ENCODE peak calls at places on chromosome 2, in five cellular contexts. One of them, this sample, is unnamed.

GRCh38 chr2:228602277-228602676 is 420.8 kb upstream of the SPHKAP start:
- DNase-seq in AG10803: peak
- DNase-seq in mesothelial cell of epicardium: no peak
- DNase-seq in A549: no peak
- DNase-seq in activated CD8-positive, alpha-beta T cell treated with anti-CD3 and anti-CD28 coated beads for 36 hours: no peak
- DNase-seq in this sample: no peak

GRCh38 chr2:240861547-240861946 is 7.1 kb upstream of the AGXT start:
- DNase-seq in activated CD8-positive, alpha-beta T cell treated with anti-CD3 and anti-CD28 coated beads for 36 hours: no peak
- DNase-seq in AG10803: no peak
- DNase-seq in mesothelial cell of epicardium: no peak
- DNase-seq in A549: no peak
- DNase-seq in this sample: no peak

GRCh38 chr2:210461401-210461800 is 15.2 kb downstream of the LANCL1 start:
- DNase-seq in mesothelial cell of epicardium: no peak
- DNase-seq in activated CD8-positive, alpha-beta T cell treated with anti-CD3 and anti-CD28 coated beads for 36 hours: no peak
- DNase-seq in AG10803: no peak
- DNase-seq in A549: no peak
- DNase-seq in this sample: no peak

GRCh38 chr2:39368846-39369245 is 68.2 kb downstream of the MAP4K3 start:
- DNase-seq in A549: no peak
- DNase-seq in mesothelial cell of epicardium: no peak
- DNase-seq in AG10803: no peak
- DNase-seq in activated CD8-positive, alpha-beta T cell treated with anti-CD3 and anti-CD28 coated beads for 36 hours: no peak
- DNase-seq in this sample: no peak

GRCh38 chr2:238263204-238264071 is 23.6 kb upstream of the HES6 start:
- DNase-seq in activated CD8-positive, alpha-beta T cell treated with anti-CD3 and anti-CD28 coated beads for 36 hours: peak
- DNase-seq in AG10803: peak
- DNase-seq in mesothelial cell of epicardium: peak
- DNase-seq in A549: peak
- DNase-seq in this sample: peak

GRCh38 chr2:110114007-110114591 is 1.5 kb downstream of the MALL start:
- DNase-seq in activated CD8-positive, alpha-beta T cell treated with anti-CD3 and anti-CD28 coated beads for 36 hours: peak
- DNase-seq in AG10803: no peak
- DNase-seq in mesothelial cell of epicardium: no peak
- DNase-seq in A549: peak
- DNase-seq in this sample: peak

GRCh38 chr2:191867507-191867847 is 20.6 kb upstream of the CAVIN2 start:
- DNase-seq in AG10803: no peak
- DNase-seq in mesothelial cell of epicardium: no peak
- DNase-seq in activated CD8-positive, alpha-beta T cell treated with anti-CD3 and anti-CD28 coated beads for 36 hours: no peak
- DNase-seq in A549: no peak
- DNase-seq in this sample: no peak

GRCh38 chr2:214899751-214900150 is 90.3 kb upstream of the BARD1 start:
- DNase-seq in activated CD8-positive, alpha-beta T cell treated with anti-CD3 and anti-CD28 coated beads for 36 hours: no peak
- DNase-seq in A549: no peak
- DNase-seq in mesothelial cell of epicardium: no peak
- DNase-seq in AG10803: no peak
- DNase-seq in this sample: no peak

GRCh38 chr2:178282075-178282474 is 87.8 kb downstream of the OSBPL6 start:
- DNase-seq in A549: peak
- DNase-seq in AG10803: peak
- DNase-seq in activated CD8-positive, alpha-beta T cell treated with anti-CD3 and anti-CD28 coated beads for 36 hours: no peak
- DNase-seq in mesothelial cell of epicardium: no peak
- DNase-seq in this sample: no peak

GRCh38 chr2:206113148-206113547 is 27.2 kb upstream of the INO80D start:
- DNase-seq in AG10803: peak
- DNase-seq in mesothelial cell of epicardium: no peak
- DNase-seq in activated CD8-positive, alpha-beta T cell treated with anti-CD3 and anti-CD28 coated beads for 36 hours: no peak
- DNase-seq in A549: no peak
- DNase-seq in this sample: no peak

GRCh38 chr2:241649414-241649813 is 11.9 kb downstream of the ATG4B start:
- DNase-seq in mesothelial cell of epicardium: no peak
- DNase-seq in A549: no peak
- DNase-seq in activated CD8-positive, alpha-beta T cell treated with anti-CD3 and anti-CD28 coated beads for 36 hours: no peak
- DNase-seq in AG10803: peak
- DNase-seq in this sample: no peak

GRCh38 chr2:36530983-36531354 is 67.0 kb downstream of the FEZ2 start:
- DNase-seq in mesothelial cell of epicardium: no peak
- DNase-seq in AG10803: peak
- DNase-seq in activated CD8-positive, alpha-beta T cell treated with anti-CD3 and anti-CD28 coated beads for 36 hours: no peak
- DNase-seq in A549: no peak
- DNase-seq in this sample: no peak

GRCh38 chr2:126973745-126974144 is 75.1 kb downstream of the TEX51 start:
- DNase-seq in mesothelial cell of epicardium: no peak
- DNase-seq in A549: no peak
- DNase-seq in AG10803: no peak
- DNase-seq in activated CD8-positive, alpha-beta T cell treated with anti-CD3 and anti-CD28 coated beads for 36 hours: no peak
- DNase-seq in this sample: no peak

GRCh38 chr2:196239622-196240587 is 68.5 kb upstream of the STK17B start:
- DNase-seq in A549: no peak
- DNase-seq in activated CD8-positive, alpha-beta T cell treated with anti-CD3 and anti-CD28 coated beads for 36 hours: peak
- DNase-seq in AG10803: peak
- DNase-seq in mesothelial cell of epicardium: no peak
- DNase-seq in this sample: peak

GRCh38 chr2:135840601-135841000 is 3.6 kb upstream of the LCT start:
- DNase-seq in activated CD8-positive, alpha-beta T cell treated with anti-CD3 and anti-CD28 coated beads for 36 hours: no peak
- DNase-seq in mesothelial cell of epicardium: no peak
- DNase-seq in A549: no peak
- DNase-seq in AG10803: peak
- DNase-seq in this sample: no peak

GRCh38 chr2:221517362-221518121 is 54.6 kb downstream of the EPHA4 start:
- DNase-seq in mesothelial cell of epicardium: no peak
- DNase-seq in AG10803: peak
- DNase-seq in activated CD8-positive, alpha-beta T cell treated with anti-CD3 and anti-CD28 coated beads for 36 hours: peak
- DNase-seq in A549: no peak
- DNase-seq in this sample: peak

GRCh38 chr2:88933980-88934379 is 242.5 kb downstream of the RPIA start:
- DNase-seq in activated CD8-positive, alpha-beta T cell treated with anti-CD3 and anti-CD28 coated beads for 36 hours: peak
- DNase-seq in mesothelial cell of epicardium: no peak
- DNase-seq in AG10803: no peak
- DNase-seq in A549: no peak
- DNase-seq in this sample: no peak

GRCh38 chr2:113116100-113116958 is 11.1 kb upstream of the IL1RN start:
- DNase-seq in activated CD8-positive, alpha-beta T cell treated with anti-CD3 and anti-CD28 coated beads for 36 hours: peak
- DNase-seq in A549: no peak
- DNase-seq in mesothelial cell of epicardium: no peak
- DNase-seq in AG10803: no peak
- DNase-seq in this sample: no peak

GRCh38 chr2:226093364-226093763 is 693.9 kb downstream of the NYAP2 start:
- DNase-seq in AG10803: no peak
- DNase-seq in mesothelial cell of epicardium: no peak
- DNase-seq in activated CD8-positive, alpha-beta T cell treated with anti-CD3 and anti-CD28 coated beads for 36 hours: no peak
- DNase-seq in A549: no peak
- DNase-seq in this sample: no peak

GRCh38 chr2:146317959-146318358 is 1526.9 kb upstream of the ACVR2A start:
- DNase-seq in mesothelial cell of epicardium: no peak
- DNase-seq in activated CD8-positive, alpha-beta T cell treated with anti-CD3 and anti-CD28 coated beads for 36 hours: no peak
- DNase-seq in A549: no peak
- DNase-seq in AG10803: peak
- DNase-seq in this sample: no peak

GRCh38 chr2:141947715-141948114 is 183.1 kb downstream of the LRP1B start:
- DNase-seq in AG10803: no peak
- DNase-seq in mesothelial cell of epicardium: no peak
- DNase-seq in activated CD8-positive, alpha-beta T cell treated with anti-CD3 and anti-CD28 coated beads for 36 hours: no peak
- DNase-seq in A549: no peak
- DNase-seq in this sample: no peak

GRCh38 chr2:141941224-141941714 is 189.5 kb downstream of the LRP1B start:
- DNase-seq in mesothelial cell of epicardium: no peak
- DNase-seq in A549: no peak
- DNase-seq in activated CD8-positive, alpha-beta T cell treated with anti-CD3 and anti-CD28 coated beads for 36 hours: no peak
- DNase-seq in AG10803: no peak
- DNase-seq in this sample: no peak

GRCh38 chr2:141946016-141946415 is 184.8 kb downstream of the LRP1B start:
- DNase-seq in AG10803: no peak
- DNase-seq in activated CD8-positive, alpha-beta T cell treated with anti-CD3 and anti-CD28 coated beads for 36 hours: no peak
- DNase-seq in mesothelial cell of epicardium: no peak
- DNase-seq in A549: no peak
- DNase-seq in this sample: no peak

GRCh38 chr2:141940709-141941108 is 190.1 kb downstream of the LRP1B start:
- DNase-seq in A549: no peak
- DNase-seq in AG10803: no peak
- DNase-seq in mesothelial cell of epicardium: no peak
- DNase-seq in activated CD8-positive, alpha-beta T cell treated with anti-CD3 and anti-CD28 coated beads for 36 hours: no peak
- DNase-seq in this sample: no peak

DNA sequence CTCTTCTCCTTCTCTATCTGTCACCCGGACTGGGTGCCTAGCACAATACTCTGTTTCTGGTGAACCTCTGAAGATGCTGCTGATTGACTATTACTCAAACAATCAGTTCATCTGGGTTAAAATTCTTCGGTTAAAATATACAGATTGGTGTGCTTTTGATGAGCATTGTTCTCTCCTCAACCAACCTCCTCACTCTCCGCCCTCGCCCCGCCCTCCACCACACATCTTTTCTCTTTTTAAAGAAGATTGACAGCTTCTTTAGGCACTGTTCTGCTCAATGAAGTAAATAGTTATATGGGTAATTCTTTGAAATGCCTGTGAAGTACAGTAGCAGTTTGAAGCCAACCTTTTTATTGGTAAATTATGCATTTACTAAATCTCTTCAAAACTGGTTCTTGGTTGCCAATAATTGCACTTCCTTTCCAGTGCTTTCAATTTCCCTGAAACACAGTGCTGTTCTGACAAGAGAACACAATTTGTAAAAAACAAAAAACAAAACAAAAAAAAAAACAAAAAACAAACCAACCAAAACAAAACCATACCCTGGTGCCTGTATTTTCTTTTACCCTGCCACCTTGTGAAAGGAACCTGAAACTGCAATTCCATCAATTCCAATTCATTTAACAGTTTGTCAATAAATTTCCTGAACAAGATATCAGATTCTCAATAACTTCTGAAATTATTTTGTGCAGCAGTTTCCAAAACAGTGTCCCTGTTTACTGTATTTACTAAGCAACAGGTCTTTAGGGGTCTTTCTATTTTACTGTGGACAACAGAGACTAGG is 188.6 kb downstream of the LRP1B start:
- DNase-seq in AG10803: no peak
- DNase-seq in activated CD8-positive, alpha-beta T cell treated with anti-CD3 and anti-CD28 coated beads for 36 hours: no peak
- DNase-seq in mesothelial cell of epicardium: no peak
- DNase-seq in A549: no peak
- DNase-seq in this sample: no peak
- TF ChIP-seq CTCF in AG10803: peak
- TF ChIP-seq CTCF in activated CD8-positive, alpha-beta T cell treated with anti-CD3 and anti-CD28 coated beads for 36 hours: no peak
- TF ChIP-seq CTCF in mesothelial cell of epicardium: peak
- TF ChIP-seq CTCF in A549: no peak
- TF ChIP-seq CTCF in this sample: no peak

DNA sequence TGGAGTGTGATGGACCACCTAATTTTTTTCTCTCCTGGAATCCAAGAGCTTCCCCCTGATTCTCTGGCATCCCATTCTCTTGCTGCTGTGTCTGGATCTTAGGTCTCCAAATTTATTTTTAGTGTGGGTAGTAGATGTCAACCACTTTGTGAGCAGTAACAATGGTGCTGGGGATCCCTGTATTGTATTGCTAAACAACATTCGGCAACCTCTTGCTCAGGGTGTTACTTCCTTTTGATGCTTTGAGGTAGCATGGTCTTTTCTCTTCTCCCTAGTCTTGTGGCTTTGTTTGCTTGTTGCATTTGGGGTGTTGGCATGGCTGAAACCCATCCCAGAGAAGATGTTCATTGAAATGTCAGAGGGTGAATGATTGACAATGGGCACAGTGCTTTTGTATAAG is 737.4 kb downstream of the BCL11A start:
- DNase-seq in AG10803: no peak
- DNase-seq in mesothelial cell of epicardium: no peak
- DNase-seq in A549: no peak
- DNase-seq in activated CD8-positive, alpha-beta T cell treated with anti-CD3 and anti-CD28 coated beads for 36 hours: no peak
- DNase-seq in this sample: no peak
- TF ChIP-seq CTCF in AG10803: no peak
- TF ChIP-seq CTCF in mesothelial cell of epicardium: no peak
- TF ChIP-seq CTCF in A549: no peak
- TF ChIP-seq CTCF in activated CD8-positive, alpha-beta T cell treated with anti-CD3 and anti-CD28 coated beads for 36 hours: no peak
- TF ChIP-seq CTCF in this sample: no peak

GRCh38 chr2:68775272-68775847 is 40.7 kb downstream of the ARHGAP25 start:
- DNase-seq in activated CD8-positive, alpha-beta T cell treated with anti-CD3 and anti-CD28 coated beads for 36 hours: peak
- DNase-seq in mesothelial cell of epicardium: no peak
- DNase-seq in AG10803: no peak
- DNase-seq in A549: no peak
- DNase-seq in this sample: no peak

GRCh38 chr2:68774569-68775271 is 40.1 kb downstream of the ARHGAP25 start:
- DNase-seq in AG10803: no peak
- DNase-seq in A549: no peak
- DNase-seq in mesothelial cell of epicardium: no peak
- DNase-seq in activated CD8-positive, alpha-beta T cell treated with anti-CD3 and anti-CD28 coated beads for 36 hours: peak
- DNase-seq in this sample: peak

GRCh38 chr2:68779595-68779994 is 45.0 kb downstream of the ARHGAP25 start:
- DNase-seq in activated CD8-positive, alpha-beta T cell treated with anti-CD3 and anti-CD28 coated beads for 36 hours: no peak
- DNase-seq in A549: no peak
- DNase-seq in AG10803: no peak
- DNase-seq in mesothelial cell of epicardium: no peak
- DNase-seq in this sample: no peak

GRCh38 chr2:68772109-68772508 is 37.5 kb downstream of the ARHGAP25 start:
- DNase-seq in mesothelial cell of epicardium: no peak
- DNase-seq in AG10803: no peak
- DNase-seq in activated CD8-positive, alpha-beta T cell treated with anti-CD3 and anti-CD28 coated beads for 36 hours: no peak
- DNase-seq in A549: no peak
- DNase-seq in this sample: no peak

DNA sequence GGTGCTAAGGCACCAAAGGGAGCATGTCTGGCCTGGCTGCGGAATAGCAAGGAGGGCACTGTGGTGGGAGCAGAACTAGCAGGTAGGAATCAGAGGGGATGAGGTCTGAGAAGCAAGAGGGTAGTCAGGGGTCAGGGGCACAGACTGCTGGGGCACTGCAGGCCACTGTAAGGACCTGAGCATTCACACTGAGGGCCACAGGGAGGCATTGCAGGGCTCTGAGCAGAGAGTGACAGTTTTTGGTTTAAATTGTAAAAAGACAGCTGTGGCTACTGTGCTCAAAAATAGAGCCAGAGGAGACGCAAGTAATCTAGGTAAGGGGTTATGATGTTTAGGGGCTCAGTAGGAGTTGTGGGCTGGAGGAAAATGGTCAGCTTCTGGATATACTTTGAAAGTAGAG is 41.5 kb downstream of the ARHGAP25 start:
- DNase-seq in mesothelial cell of epicardium: no peak
- DNase-seq in AG10803: no peak
- DNase-seq in activated CD8-positive, alpha-beta T cell treated with anti-CD3 and anti-CD28 coated beads for 36 hours: no peak
- DNase-seq in A549: no peak
- DNase-seq in this sample: no peak
- TF ChIP-seq CTCF in mesothelial cell of epicardium: no peak
- TF ChIP-seq CTCF in AG10803: no peak
- TF ChIP-seq CTCF in activated CD8-positive, alpha-beta T cell treated with anti-CD3 and anti-CD28 coated beads for 36 hours: peak
- TF ChIP-seq CTCF in A549: no peak
- TF ChIP-seq CTCF in this sample: no peak

GRCh38 chr2:70959851-70960832 is 18.3 kb upstream of the ANKRD53 start:
- DNase-seq in activated CD8-positive, alpha-beta T cell treated with anti-CD3 and anti-CD28 coated beads for 36 hours: peak
- DNase-seq in mesothelial cell of epicardium: no peak
- DNase-seq in AG10803: no peak
- DNase-seq in A549: no peak
- DNase-seq in this sample: no peak
- TF ChIP-seq CTCF in activated CD8-positive, alpha-beta T cell treated with anti-CD3 and anti-CD28 coated beads for 36 hours: no peak
- TF ChIP-seq CTCF in mesothelial cell of epicardium: peak
- TF ChIP-seq CTCF in AG10803: peak
- TF ChIP-seq CTCF in A549: no peak
- TF ChIP-seq CTCF in this sample: no peak